ENCODE peak calls at places on chromosome 11, in four cellular contexts. B is A549, P is K562, O is HepG2. Y is an unnamed sample.
A peak's percentile ranks its signal among the peaks of the same experiment; 100 is the strongest.

GRCh38 chr11:61120865-61121831 is 18.9 kb downstream of the CD5 start:
- DNase-seq in B (peak; percentile 26), P (no peak), O (no peak), Y (peak; percentile 34)

GRCh38 chr11:61718613-61719302 is 33.7 kb upstream of the MYRF start:
- DNase-seq in B (no peak), P (peak; percentile 69), O (no peak), Y (peak; percentile 74)

GRCh38 chr11:71496421-71496820 is 30.6 kb upstream of the KRTAP5-7 start:
- DNase-seq in B (no peak), P (no peak), O (no peak), Y (no peak)

GRCh38 chr11:89736566-89736965 is 26.5 kb downstream of the TRIM77 start:
- DNase-seq in B (no peak), P (no peak), O (no peak), Y (no peak)

GRCh38 chr11:109236696-109237095 is 185.3 kb upstream of the C11orf87 start:
- DNase-seq in B (peak; percentile 11), P (no peak), O (no peak), Y (no peak)

GRCh38 chr11:108713076-108713790 is 48.4 kb downstream of the DDX10 start:
- DNase-seq in B (no peak), P (no peak), O (no peak), Y (peak; percentile 73)

GRCh38 chr11:75524576-75525432 is 937 bp downstream of the GDPD5 start:
- DNase-seq in B (no peak), P (peak; percentile 57), O (no peak), Y (peak; percentile 34)

GRCh38 chr11:70569996-70570692 is 171.8 kb downstream of the CTTN start:
- DNase-seq in B (no peak), P (no peak), O (no peak), Y (no peak)

DNA sequence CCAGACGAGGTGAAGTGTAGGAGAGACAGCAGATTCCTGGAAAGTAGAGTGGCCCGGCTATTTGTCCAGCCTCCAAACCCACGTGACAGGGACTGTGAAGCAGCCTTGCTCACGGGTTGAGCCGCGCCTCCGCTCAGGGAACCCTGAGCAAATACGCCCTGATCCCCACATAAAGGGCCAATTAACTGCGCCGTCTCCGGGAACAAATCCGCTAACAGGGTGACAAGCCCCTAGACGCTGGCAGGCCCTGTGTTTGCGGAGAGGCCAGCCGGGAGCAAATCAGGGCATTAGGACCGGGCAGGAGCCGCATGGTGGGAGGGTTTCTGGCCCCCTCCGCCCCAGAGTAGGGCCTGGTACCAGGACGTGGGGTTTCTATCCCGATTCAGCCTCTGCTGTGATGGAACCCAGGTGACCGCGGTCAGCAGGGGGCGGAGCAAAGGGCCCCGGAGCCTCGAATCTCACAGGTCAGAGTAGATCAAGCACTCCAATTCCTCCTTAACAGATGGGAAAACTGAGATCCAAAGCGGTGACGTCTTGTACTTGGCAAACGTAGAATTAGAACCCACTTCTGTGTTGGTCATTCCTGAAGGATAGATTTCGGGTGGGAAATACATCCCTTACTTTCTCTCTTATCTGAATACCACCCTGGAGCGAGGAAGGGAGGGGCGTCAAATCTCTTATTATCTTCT is 2.0 kb upstream of the ROBO3 start:
- DNase-seq in B (no peak), P (no peak), O (peak; percentile 20), Y (peak; percentile 35)
- TF ChIP-seq MAZ in B (no peak), P (no peak), O (no peak), Y (no peak)

GRCh38 chr11:95055273-95055897 is 6.2 kb downstream of the KDM4F start:
- DNase-seq in B (no peak), P (no peak), O (no peak), Y (no peak)

GRCh38 chr11:95058622-95059021 is 8.1 kb upstream of the SRSF8 start:
- DNase-seq in B (no peak), P (no peak), O (no peak), Y (no peak)

GRCh38 chr11:95057959-95058358 is 8.7 kb downstream of the KDM4F start:
- DNase-seq in B (no peak), P (no peak), O (no peak), Y (no peak)

DNA sequence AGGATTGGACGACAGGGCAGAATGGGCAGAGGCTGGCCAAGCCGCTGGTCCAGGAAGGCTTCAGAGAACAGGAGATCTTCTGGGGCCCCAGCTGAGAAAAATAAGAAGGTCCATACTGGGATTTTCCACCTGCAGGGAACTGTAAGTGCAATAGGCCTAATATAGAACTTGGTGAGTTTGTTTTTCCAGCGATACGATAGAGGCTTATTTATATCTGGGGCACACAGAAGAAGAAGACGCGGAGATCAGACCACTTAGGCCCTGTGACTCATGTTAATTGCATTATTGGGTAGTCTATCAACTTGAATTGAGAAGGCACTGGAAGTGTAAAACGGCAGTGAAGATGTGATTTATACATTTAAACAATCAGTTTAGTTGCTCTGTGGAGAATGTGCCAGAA is 7.7 kb upstream of the SRSF8 start:
- DNase-seq in B (no peak), P (no peak), O (no peak), Y (no peak)
- TF ChIP-seq MAZ in B (no peak), P (no peak), O (no peak), Y (no peak)

GRCh38 chr11:64526356-64526755 is 64.7 kb upstream of the SLC22A12 start:
- DNase-seq in B (no peak), P (no peak), O (no peak), Y (no peak)
- TF ChIP-seq MAZ in B (no peak), P (no peak), O (no peak), Y (no peak)

GRCh38 chr11:65976216-65977176 is 15.0 kb downstream of the SART1 start:
- DNase-seq in B (no peak), P (no peak), O (no peak), Y (no peak)
- TF ChIP-seq MAZ in B (no peak), P (no peak), O (no peak), Y (no peak)

GRCh38 chr11:77868744-77869143 is 47.8 kb downstream of the AAMDC start:
- DNase-seq in B (no peak), P (no peak), O (no peak), Y (no peak)

DNA sequence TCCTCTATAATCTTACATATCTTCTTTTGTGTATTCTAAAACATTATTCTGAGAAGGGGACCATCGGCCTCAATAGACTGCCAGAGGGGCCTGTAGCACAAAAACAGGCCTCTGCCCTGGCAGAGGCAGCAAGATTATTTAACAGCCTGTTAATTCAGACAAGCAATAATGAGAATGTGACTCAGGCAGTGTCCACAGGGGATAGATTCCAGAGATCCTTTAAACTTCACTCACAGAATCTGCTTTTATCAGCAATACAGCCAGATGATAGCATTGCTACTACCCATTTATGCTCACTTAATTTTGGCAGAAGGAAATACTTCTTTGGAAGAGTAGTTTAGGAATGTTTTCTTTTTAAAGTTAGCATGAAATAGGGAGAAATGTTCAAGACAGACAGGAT is 44.9 kb downstream of the AAMDC start:
- DNase-seq in B (no peak), P (no peak), O (no peak), Y (peak; percentile 32)
- TF ChIP-seq MAZ in B (no peak), P (no peak), O (no peak), Y (no peak)

DNA sequence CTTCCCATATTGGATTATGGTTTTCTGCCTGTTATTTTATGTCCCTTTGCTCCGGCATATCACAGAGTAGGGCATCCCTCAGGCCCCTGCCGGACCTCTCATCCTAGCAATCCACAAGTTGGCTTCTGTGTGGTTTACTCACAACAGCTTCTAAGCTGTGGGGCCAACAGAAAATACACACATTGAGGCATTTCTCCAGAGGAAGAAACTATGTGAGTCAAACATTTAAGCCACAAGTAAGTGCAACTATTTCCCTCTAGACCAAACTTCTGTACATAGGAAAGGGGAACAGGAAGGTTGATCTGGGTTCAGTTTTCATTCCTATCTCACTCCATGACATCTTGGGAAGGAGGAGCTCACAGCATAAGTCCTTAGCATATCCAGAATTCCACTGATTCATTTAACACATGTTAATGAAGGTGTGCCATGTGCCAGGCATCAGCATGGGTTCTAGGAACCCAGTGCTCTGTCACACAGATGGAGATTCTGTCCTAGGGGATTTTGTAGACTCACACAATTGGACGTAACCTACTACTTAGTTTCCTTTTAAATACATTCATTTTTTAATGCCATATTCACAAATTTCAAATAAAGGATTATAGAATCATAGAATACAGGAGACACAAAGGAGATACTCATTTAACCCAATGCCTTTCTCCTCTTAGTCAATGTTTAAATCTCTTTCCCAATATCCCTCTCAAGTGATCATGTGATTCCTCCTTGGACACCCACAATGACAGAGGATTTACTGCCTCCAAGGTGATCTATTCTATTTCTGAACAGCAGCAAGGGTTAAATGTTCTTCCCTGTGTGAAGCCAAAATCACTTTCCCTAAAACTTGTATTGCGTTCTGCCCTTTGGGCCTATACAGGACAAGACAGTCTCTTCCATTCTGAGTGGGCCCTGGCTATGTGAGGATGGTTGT is 73.0 kb upstream of the PICALM start:
- DNase-seq in B (no peak), P (no peak), O (no peak), Y (peak; percentile 23)
- TF ChIP-seq MAZ in B (no peak), P (no peak), O (no peak), Y (no peak)

GRCh38 chr11:19039409-19039808 is 21.1 kb downstream of the MRGPRX2 start:
- DNase-seq in B (no peak), P (no peak), O (no peak), Y (no peak)
- TF ChIP-seq MAZ in B (no peak), P (no peak), O (no peak), Y (no peak)

Y was measured in IMR-90.